ENCODE peak calls at places on chromosomes 12 and 14, in nine cellular contexts. N, I, F, X, Y, P, M, C and W are unnamed samples.

GRCh38 chr12:91818236-91819131 is 327.2 kb downstream of the BTG1 start:
- DNase-seq in N (no peak), I (no peak), F (no peak), X (no peak), Y (no peak), P (no peak), M (no peak), C (no peak), W (no peak)

GRCh38 chr14:69675877-69676416 is 64.6 kb downstream of the SUSD6 start:
- DNase-seq in N (no peak), I (no peak), F (no peak), X (no peak), Y (no peak), P (no peak), M (no peak), C (no peak), W (no peak)

GRCh38 chr12:68425998-68426397 is 93.8 kb upstream of the MDM1 start:
- DNase-seq in N (no peak), I (no peak), F (no peak), X (peak; percentile 97), Y (no peak), P (no peak), M (no peak), C (no peak), W (no peak)

GRCh38 chr12:121577443-121578180 is 3.2 kb downstream of the KDM2B start:
- DNase-seq in N (no peak), I (no peak), F (no peak), X (no peak), Y (peak; percentile 69), P (no peak), M (no peak), C (no peak), W (no peak)

GRCh38 chr12:11719678-11720099 is 70.2 kb downstream of the ETV6 start:
- DNase-seq in N (no peak), I (no peak), F (no peak), X (peak; percentile 98), Y (peak; percentile 57), P (no peak), M (no peak), C (peak; percentile 84), W (no peak)

GRCh38 chr12:124388679-124389536 is 94.0 kb downstream of the RFLNA start:
- DNase-seq in N (peak; percentile 91), I (peak; percentile 87), F (peak; percentile 74), X (peak; percentile 76), Y (peak; percentile 72), P (no peak), M (peak; percentile 60), C (peak; percentile 92), W (peak; percentile 75)

GRCh38 chr12:59067068-59067467 is 146.8 kb upstream of the LRIG3 start:
- DNase-seq in N (no peak), I (no peak), F (no peak), X (peak; percentile 90), Y (no peak), P (no peak), M (no peak), C (no peak), W (no peak)

GRCh38 chr12:26701604-26702215 is 131.3 kb downstream of the ITPR2 start:
- DNase-seq in N (no peak), I (no peak), F (peak; percentile 16), X (no peak), Y (peak; percentile 74), P (no peak), M (no peak), C (no peak), W (no peak)

GRCh38 chr12:78183854-78184253 is 353.2 kb downstream of the NAV3 start:
- DNase-seq in N (no peak), I (no peak), F (no peak), X (no peak), Y (no peak), P (no peak), M (no peak), C (no peak), W (no peak)

GRCh38 chr12:89636054-89636775 is 72.4 kb downstream of the ATP2B1 start:
- DNase-seq in N (no peak), I (no peak), F (peak; percentile 18), X (no peak), Y (no peak), P (no peak), M (no peak), C (no peak), W (no peak)

GRCh38 chr12:45388545-45388944 is 172.7 kb downstream of the ANO6 start:
- DNase-seq in N (no peak), I (no peak), F (peak; percentile 54), X (peak; percentile 39), Y (peak; percentile 69), P (no peak), M (no peak), C (no peak), W (no peak)

GRCh38 chr14:22653012-22653621 is 9.0 kb upstream of the OR6J1 start:
- DNase-seq in N (peak; percentile 79), I (peak; percentile 75), F (peak; percentile 78), X (peak; percentile 60), Y (peak; percentile 93), P (peak; percentile 33), M (peak; percentile 86), C (no peak), W (peak; percentile 20)

GRCh38 chr12:43090981-43091380 is 461.0 kb downstream of the ADAMTS20 start:
- DNase-seq in N (no peak), I (no peak), F (no peak), X (no peak), Y (no peak), P (no peak), M (no peak), C (no peak), W (no peak)

GRCh38 chr12:6869049-6870021 is 2.0 kb downstream of the TPI1 start:
- DNase-seq in N (peak; percentile 91), I (peak; percentile 83), F (peak; percentile 82), X (peak; percentile 60), Y (peak; percentile 96), P (no peak), M (peak; percentile 94), C (peak; percentile 80), W (peak; percentile 81)

GRCh38 chr14:57199911-57200310 is 68.8 kb downstream of the EXOC5 start:
- DNase-seq in N (no peak), I (no peak), F (no peak), X (peak; percentile 53), Y (no peak), P (no peak), M (no peak), C (no peak), W (no peak)

GRCh38 chr14:45610303-45610702 is 357.3 kb upstream of the MIS18BP1 start:
- DNase-seq in N (no peak), I (no peak), F (no peak), X (peak; percentile 10), Y (peak; percentile 21), P (no peak), M (no peak), C (no peak), W (no peak)

GRCh38 chr14:94882401-94882800 is 112.5 kb upstream of the GSC start:
- DNase-seq in N (no peak), I (no peak), F (no peak), X (no peak), Y (no peak), P (no peak), M (no peak), C (no peak), W (no peak)

GRCh38 chr14:37422319-37422718 is 172.7 kb downstream of the FOXA1 start:
- DNase-seq in N (no peak), I (no peak), F (no peak), X (no peak), Y (no peak), P (no peak), M (no peak), C (no peak), W (no peak)

GRCh38 chr12:40175045-40175444 is 49.8 kb upstream of the LRRK2 start:
- DNase-seq in N (no peak), I (no peak), F (no peak), X (no peak), Y (no peak), P (no peak), M (no peak), C (no peak), W (no peak)

GRCh38 chr14:76900406-76901085 is 74.3 kb downstream of the LRRC74A start:
- DNase-seq in N (no peak), I (no peak), F (no peak), X (no peak), Y (no peak), P (no peak), M (no peak), C (no peak), W (no peak)

GRCh38 chr14:72736348-72736747 is 157.6 kb downstream of the DPF3 start:
- DNase-seq in N (peak; percentile 21), I (no peak), F (no peak), X (peak; percentile 78), Y (peak; percentile 11), P (no peak), M (no peak), C (no peak), W (no peak)
- TF ChIP-seq CTCF in N (no peak), I (no peak), F (no peak), X (peak; percentile 30), Y (no peak), P (peak; percentile 28), M (no peak), C (no peak), W (no peak)

DNA sequence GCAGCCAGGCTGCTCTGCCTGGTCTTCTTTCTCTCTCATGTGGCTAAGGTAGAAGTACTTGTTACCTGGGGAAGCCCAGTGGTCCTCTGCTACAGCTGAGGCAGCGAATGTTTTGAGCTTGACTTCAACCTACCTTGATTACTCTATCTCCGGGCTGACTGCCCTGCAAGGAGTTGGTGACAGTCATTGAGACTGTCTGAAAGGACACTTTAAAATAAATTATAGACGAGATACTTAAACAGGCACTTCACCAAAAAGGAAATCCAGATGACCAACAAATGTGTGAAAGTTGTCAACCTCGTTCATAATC is 474 bp upstream of the CIT start:
- DNase-seq in N (no peak), I (no peak), F (no peak), X (no peak), Y (no peak), P (no peak), M (no peak), C (no peak), W (no peak)
- TF ChIP-seq CTCF in N (no peak), I (no peak), F (no peak), X (no peak), Y (no peak), P (no peak), M (no peak), C (no peak), W (no peak)

DNA sequence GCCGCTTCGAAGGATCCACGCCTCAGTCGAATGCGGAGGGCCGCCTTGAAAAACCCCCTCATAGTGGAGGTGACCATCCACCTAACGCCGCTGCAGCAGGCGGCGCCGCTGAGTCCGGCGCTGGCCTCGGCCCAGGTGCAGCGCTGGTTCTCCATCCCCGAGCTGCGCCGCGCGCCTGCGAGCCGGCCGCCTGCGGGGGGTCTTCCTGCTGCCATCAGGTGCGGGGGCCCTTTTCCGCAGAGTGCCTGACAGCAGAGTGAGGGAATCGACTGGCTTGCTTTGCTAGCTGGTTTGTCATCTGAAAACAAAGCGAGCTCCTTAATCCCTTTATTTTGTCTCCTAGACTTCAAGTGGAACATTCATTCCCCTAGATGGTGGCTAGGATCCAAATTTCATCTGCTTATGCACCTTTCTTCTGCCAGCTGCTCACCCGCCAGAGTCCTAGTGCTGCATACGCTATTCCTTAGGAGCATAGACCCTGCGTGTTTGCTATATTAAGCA is 10.4 kb upstream of the DNAL1 start:
- DNase-seq in N (peak; percentile 51), I (no peak), F (no peak), X (no peak), Y (peak; percentile 94), P (no peak), M (peak; percentile 92), C (peak; percentile 59), W (no peak)
- TF ChIP-seq CTCF in N (no peak), I (no peak), F (no peak), X (peak; percentile 60), Y (peak; percentile 27), P (peak; percentile 13), M (no peak), C (peak; percentile 41), W (no peak)

GRCh38 chr12:1593232-1594044 is 943 bp downstream of the FBXL14 start:
- DNase-seq in N (peak; percentile 68), I (no peak), F (no peak), X (no peak), Y (peak; percentile 53), P (no peak), M (peak; percentile 60), C (peak; percentile 54), W (peak; percentile 44)
- TF ChIP-seq CTCF in N (no peak), I (no peak), F (no peak), X (no peak), Y (no peak), P (no peak), M (no peak), C (no peak), W (no peak)